ENCODE peak calls at places on chromosome 19, in eight cellular contexts. Y, W, H, Q, I, L, G and P are unnamed samples.

GRCh38 chr19:35153701-35154534 is 617 bp upstream of the FXYD5 start:
- DNase-seq in Y (peak; percentile 57), W (no peak), H (peak; percentile 62), Q (no peak), I (peak; percentile 58), L (peak; percentile 15), G (peak; percentile 78), P (no peak)

GRCh38 chr19:16373539-16373938 is 48.9 kb downstream of the KLF2 start:
- DNase-seq in Y (no peak), W (peak; percentile 70), H (no peak), Q (no peak), I (peak; percentile 80), L (no peak), G (no peak), P (no peak)

GRCh38 chr19:1843646-1844394 is 4.5 kb downstream of the REXO1 start:
- DNase-seq in Y (no peak), W (no peak), H (no peak), Q (no peak), I (no peak), L (no peak), G (no peak), P (no peak)

GRCh38 chr19:8539621-8540149 is 25.7 kb upstream of the ZNF414 start:
- DNase-seq in Y (no peak), W (no peak), H (no peak), Q (no peak), I (no peak), L (no peak), G (no peak), P (no peak)

GRCh38 chr19:38850976-38851621 is 1.3 kb upstream of the HNRNPL start:
- DNase-seq in Y (peak; percentile 51), W (no peak), H (no peak), Q (peak; percentile 91), I (no peak), L (no peak), G (peak; percentile 49), P (no peak)

GRCh38 chr19:4930664-4931063 is 21.4 kb downstream of the UHRF1 start:
- DNase-seq in Y (no peak), W (no peak), H (no peak), Q (no peak), I (no peak), L (no peak), G (no peak), P (no peak)

GRCh38 chr19:7527516-7528191 is 5.2 kb downstream of the MCOLN1 start:
- DNase-seq in Y (no peak), W (no peak), H (no peak), Q (peak; percentile 88), I (no peak), L (no peak), G (no peak), P (no peak)

GRCh38 chr19:49380391-49380790 is 7.7 kb upstream of the KASH5 start:
- DNase-seq in Y (no peak), W (no peak), H (no peak), Q (no peak), I (no peak), L (no peak), G (no peak), P (no peak)

GRCh38 chr19:29497686-29498436 is 27.9 kb upstream of the VSTM2B start:
- DNase-seq in Y (no peak), W (no peak), H (no peak), Q (no peak), I (no peak), L (no peak), G (no peak), P (no peak)

GRCh38 chr19:17751912-17752273 is 616 bp downstream of the FCHO1 start:
- DNase-seq in Y (no peak), W (no peak), H (no peak), Q (no peak), I (no peak), L (no peak), G (no peak), P (no peak)

GRCh38 chr19:2695288-2695866 is 7.1 kb downstream of the GNG7 start:
- DNase-seq in Y (no peak), W (no peak), H (no peak), Q (no peak), I (no peak), L (no peak), G (no peak), P (no peak)

GRCh38 chr19:29858621-29859020 is 46.8 kb downstream of the CCNE1 start:
- DNase-seq in Y (no peak), W (no peak), H (no peak), Q (no peak), I (no peak), L (no peak), G (no peak), P (no peak)

GRCh38 chr19:1064661-1065605 is 2.0 kb upstream of the ARHGAP45 start:
- DNase-seq in Y (no peak), W (no peak), H (peak; percentile 85), Q (no peak), I (peak; percentile 65), L (peak; percentile 42), G (peak; percentile 72), P (no peak)

GRCh38 chr19:51090471-51090870 is 7.8 kb upstream of the KLK14 start:
- DNase-seq in Y (no peak), W (no peak), H (peak; percentile 36), Q (no peak), I (no peak), L (no peak), G (no peak), P (no peak)

GRCh38 chr19:48874309-48875135 is 2.3 kb downstream of the PPP1R15A start:
- DNase-seq in Y (no peak), W (peak; percentile 51), H (no peak), Q (peak; percentile 92), I (peak; percentile 86), L (peak; percentile 62), G (peak; percentile 13), P (no peak)

GRCh38 chr19:50669319-50670101 is 20.3 kb downstream of the C19orf81 start:
- DNase-seq in Y (no peak), W (no peak), H (peak; percentile 56), Q (no peak), I (peak; percentile 34), L (peak; percentile 10), G (peak; percentile 47), P (no peak)

GRCh38 chr19:531753-532571 is at the start of gene CDC34:
- DNase-seq in Y (no peak), W (no peak), H (no peak), Q (no peak), I (no peak), L (no peak), G (no peak), P (no peak)

GRCh38 chr19:32812571-32812970 is 57.0 kb downstream of the SLC7A9 start:
- DNase-seq in Y (no peak), W (no peak), H (no peak), Q (no peak), I (no peak), L (no peak), G (no peak), P (no peak)

GRCh38 chr19:56333506-56333905 is 18.9 kb upstream of the ZSCAN5A start:
- DNase-seq in Y (no peak), W (peak; percentile 74), H (peak; percentile 85), Q (no peak), I (peak; percentile 59), L (peak; percentile 49), G (peak; percentile 46), P (no peak)

GRCh38 chr19:41175825-41176734 is 16.9 kb upstream of the CYP2S1 start:
- DNase-seq in Y (peak; percentile 25), W (peak; percentile 69), H (peak; percentile 24), Q (no peak), I (peak; percentile 90), L (no peak), G (peak; percentile 51), P (no peak)

GRCh38 chr19:3670258-3670795 is 29.9 kb downstream of the PIP5K1C start:
- DNase-seq in Y (no peak), W (peak; percentile 65), H (no peak), Q (peak; percentile 94), I (peak; percentile 95), L (no peak), G (no peak), P (peak; percentile 97)

GRCh38 chr19:5452594-5453565 is 2.3 kb upstream of the ZNRF4 start:
- DNase-seq in Y (no peak), W (peak; percentile 26), H (peak; percentile 75), Q (no peak), I (peak; percentile 23), L (no peak), G (no peak), P (no peak)

GRCh38 chr19:6238256-6238642 is 41.5 kb downstream of the MLLT1 start:
- DNase-seq in Y (no peak), W (no peak), H (no peak), Q (no peak), I (no peak), L (no peak), G (peak; percentile 31), P (no peak)

GRCh38 chr19:56823956-56824355 is 16.6 kb downstream of the PEG3 start:
- DNase-seq in Y (no peak), W (no peak), H (no peak), Q (no peak), I (no peak), L (no peak), G (no peak), P (no peak)

GRCh38 chr19:21084343-21084742 is 2.3 kb downstream of the ZNF714 start:
- DNase-seq in Y (no peak), W (peak; percentile 44), H (no peak), Q (no peak), I (peak; percentile 71), L (no peak), G (no peak), P (no peak)

GRCh38 chr19:55082023-55082851 is 6.6 kb downstream of the EPS8L1 start:
- DNase-seq in Y (peak; percentile 45), W (peak; percentile 57), H (no peak), Q (no peak), I (peak; percentile 45), L (no peak), G (peak; percentile 20), P (no peak)

GRCh38 chr19:51010066-51010795 is 8.8 kb upstream of the KLK8 start:
- DNase-seq in Y (no peak), W (no peak), H (no peak), Q (no peak), I (no peak), L (no peak), G (no peak), P (no peak)

GRCh38 chr19:8585894-8586750 is 8.9 kb upstream of the MYO1F start:
- DNase-seq in Y (no peak), W (no peak), H (peak; percentile 74), Q (no peak), I (peak; percentile 37), L (peak; percentile 20), G (peak; percentile 67), P (no peak)

GRCh38 chr19:12782424-12783225 is 7.3 kb upstream of the HOOK2 start:
- DNase-seq in Y (peak; percentile 97), W (peak; percentile 65), H (peak; percentile 86), Q (peak; percentile 96), I (peak; percentile 80), L (peak; percentile 78), G (peak; percentile 90), P (peak; percentile 91)

GRCh38 chr19:7340959-7341837 is 7.5 kb upstream of the ARHGEF18 start:
- DNase-seq in Y (peak; percentile 70), W (peak; percentile 72), H (peak; percentile 69), Q (peak; percentile 96), I (peak; percentile 75), L (peak; percentile 59), G (peak; percentile 90), P (peak; percentile 91)

GRCh38 chr19:11421607-11422098 is 2.5 kb upstream of the RGL3 start:
- DNase-seq in Y (peak; percentile 23), W (no peak), H (peak; percentile 90), Q (no peak), I (peak; percentile 17), L (peak; percentile 27), G (peak; percentile 38), P (peak; percentile 68)

GRCh38 chr19:35509018-35509652 is 4.3 kb downstream of the DMKN start:
- DNase-seq in Y (no peak), W (no peak), H (peak; percentile 69), Q (no peak), I (no peak), L (peak; percentile 60), G (peak; percentile 43), P (no peak)

GRCh38 chr19:18424122-18424889 is 5.1 kb downstream of the SSBP4 start:
- DNase-seq in Y (no peak), W (no peak), H (no peak), Q (no peak), I (no peak), L (no peak), G (no peak), P (no peak)

GRCh38 chr19:44653977-44654784 is 10.5 kb downstream of the PVR start:
- DNase-seq in Y (peak; percentile 62), W (peak; percentile 46), H (peak; percentile 70), Q (peak; percentile 91), I (no peak), L (no peak), G (peak; percentile 72), P (peak; percentile 77)